ENCODE peak calls at places on chromosomes 3 and 15, in nine cellular contexts. M is cardiac muscle cell; E is CD4-positive, alpha-beta memory T cell; L is ovary; J is NT2/D1; V is adrenal gland; Y is uterus; X is left lung; B is CD8-positive, alpha-beta memory T cell. Z is an unnamed sample.

GRCh38 chr3:27827041-27827440 is 104.9 kb upstream of the EOMES start:
- DNase-seq in M (no peak), E (no peak), L (no peak), J (no peak), V (no peak), Y (no peak), X (no peak), B (no peak), Z (no peak)

GRCh38 chr15:26870346-26870745 is 3.5 kb downstream of the GABRA5 start:
- DNase-seq in M (no peak), E (no peak), L (no peak), J (no peak), V (no peak), Y (no peak), X (no peak), B (no peak), Z (no peak)

GRCh38 chr3:16252243-16252978 is 12.3 kb downstream of the DPH3 start:
- DNase-seq in M (no peak), E (no peak), L (no peak), J (no peak), V (no peak), Y (no peak), X (no peak), B (no peak), Z (no peak)

GRCh38 chr3:58009026-58009748 is 965 bp downstream of the FLNB start:
- DNase-seq in M (no peak), E (peak; percentile 21), L (peak; percentile 42), J (no peak), V (no peak), Y (no peak), X (peak; percentile 87), B (peak; percentile 48), Z (peak; percentile 14)

GRCh38 chr15:100355342-100355741 is 13.6 kb upstream of the ADAMTS17 start:
- DNase-seq in M (no peak), E (no peak), L (no peak), J (no peak), V (no peak), Y (no peak), X (no peak), B (no peak), Z (no peak)

GRCh38 chr3:116579843-116580242 is 129.7 kb upstream of the TUSC7 start:
- DNase-seq in M (peak; percentile 3), E (no peak), L (no peak), J (peak; percentile 9), V (no peak), Y (no peak), X (no peak), B (no peak), Z (no peak)

GRCh38 chr3:170205302-170205701 is 16.9 kb upstream of the PRKCI start:
- DNase-seq in M (no peak), E (no peak), L (no peak), J (no peak), V (no peak), Y (no peak), X (no peak), B (no peak), Z (no peak)

GRCh38 chr3:134655706-134656105 is 4.9 kb upstream of the KY start:
- DNase-seq in M (no peak), E (no peak), L (no peak), J (no peak), V (peak; percentile 30), Y (no peak), X (no peak), B (no peak), Z (no peak)

GRCh38 chr3:184737063-184737462 is 25.2 kb upstream of the MAGEF1 start:
- DNase-seq in M (no peak), E (no peak), L (no peak), J (no peak), V (peak; percentile 36), Y (no peak), X (no peak), B (no peak), Z (no peak)

GRCh38 chr3:8776406-8776805 is 7.0 kb upstream of the OXTR start:
- DNase-seq in M (peak; percentile 75), E (no peak), L (no peak), J (no peak), V (no peak), Y (no peak), X (no peak), B (no peak), Z (no peak)

GRCh38 chr3:6264036-6264435 is 596.9 kb upstream of the GRM7 start:
- DNase-seq in M (no peak), E (no peak), L (no peak), J (no peak), V (no peak), Y (no peak), X (no peak), B (no peak), Z (no peak)

GRCh38 chr3:173584834-173585831 is 187.6 kb downstream of the NLGN1 start:
- DNase-seq in M (peak; percentile 47), E (no peak), L (peak; percentile 26), J (peak; percentile 57), V (peak; percentile 56), Y (no peak), X (no peak), B (no peak), Z (no peak)

GRCh38 chr15:45549831-45550230 is 27.3 kb upstream of the SLC30A4 start:
- DNase-seq in M (no peak), E (no peak), L (no peak), J (no peak), V (no peak), Y (no peak), X (no peak), B (no peak), Z (no peak)

GRCh38 chr3:178558637-178559036 is 22.4 kb downstream of the KCNMB2 start:
- DNase-seq in M (no peak), E (no peak), L (no peak), J (no peak), V (no peak), Y (no peak), X (peak; percentile 12), B (no peak), Z (no peak)

DNA sequence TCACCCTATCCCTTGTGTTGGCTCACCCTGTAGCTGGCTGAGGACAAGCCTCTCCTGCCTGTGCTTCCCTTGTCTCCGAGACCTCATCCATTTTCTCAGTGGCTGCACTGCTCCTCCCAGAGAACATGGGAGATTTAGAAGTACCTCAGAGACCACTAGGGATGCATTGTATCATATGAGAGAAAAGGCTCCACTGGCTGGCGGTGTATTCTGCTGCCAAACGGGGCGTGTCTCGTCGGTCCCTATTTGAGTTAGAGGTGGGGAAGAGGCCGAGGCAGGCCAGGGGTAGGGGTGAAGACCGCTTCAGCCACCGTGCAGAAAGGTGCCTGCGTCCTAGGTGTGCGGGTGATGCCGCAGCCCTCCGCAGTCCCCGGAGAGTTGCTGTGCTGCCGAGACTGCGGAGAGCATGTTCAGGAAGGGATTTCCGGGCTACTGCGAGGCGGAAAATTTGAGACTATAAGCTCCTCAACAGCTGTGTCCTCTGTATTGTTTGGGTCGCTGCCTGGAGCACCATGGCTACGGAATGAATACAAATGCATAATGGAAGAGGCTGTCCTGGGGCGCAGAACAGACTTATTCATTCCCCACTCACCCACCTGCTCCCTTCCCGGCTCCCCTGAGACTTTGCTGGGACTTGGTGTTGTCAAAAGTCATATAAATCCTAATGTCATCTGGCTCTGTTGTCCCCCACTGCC is 43.9 kb downstream of the SPSB4 start:
- DNase-seq in M (peak; percentile 73), E (no peak), L (peak; percentile 73), J (no peak), V (peak; percentile 76), Y (peak; percentile 63), X (no peak), B (no peak), Z (no peak)
- H3K4me3 ChIP-seq in M (no peak overlapping the region), E (no peak overlapping the region), L (no peak overlapping the region), J (no peak overlapping the region), V (no peak overlapping the region), Y (no peak overlapping the region), X (no peak overlapping the region), B (no peak overlapping the region), Z (no peak overlapping the region)

GRCh38 chr15:59280855-59281254 is 74.2 kb downstream of the LDHAL6B start:
- DNase-seq in M (no peak), E (no peak), L (no peak), J (no peak), V (no peak), Y (no peak), X (no peak), B (no peak), Z (no peak)
- H3K4me1 ChIP-seq in M (no peaks in the 10 kb centered on the region), E (no peaks in the 10 kb centered on the region), L (peaks cover 3% of the 10 kb centered on the region), J (peaks cover 8% of the 10 kb centered on the region), V (no peaks in the 10 kb centered on the region), Y (peaks cover 4% of the 10 kb centered on the region), X (peaks cover 3% of the 10 kb centered on the region), B (no peaks in the 10 kb centered on the region), Z (no peaks in the 10 kb centered on the region)

GRCh38 chr15:44441095-44441501 is 13.7 kb downstream of the CTDSPL2 start:
- DNase-seq in M (peak; percentile 5), E (no peak), L (no peak), J (no peak), V (no peak), Y (no peak), X (no peak), B (no peak), Z (no peak)
- H3K9me3 ChIP-seq in M (no peaks in the 10 kb centered on the region), E (no peaks in the 10 kb centered on the region), L (no peaks in the 10 kb centered on the region), J (peaks cover 6% of the 10 kb centered on the region), V (no peaks in the 10 kb centered on the region), Y (no peaks in the 10 kb centered on the region), X (no peaks in the 10 kb centered on the region), B (no peaks in the 10 kb centered on the region), Z (no peaks in the 10 kb centered on the region)

GRCh38 chr15:96354731-96355560 is 24.4 kb downstream of the NR2F2 start:
- DNase-seq in M (peak; percentile 89), E (no peak), L (peak; percentile 63), J (no peak), V (no peak), Y (peak; percentile 60), X (no peak), B (no peak), Z (no peak)
- H3K4me3 ChIP-seq in M (peak overlapping the region; percentile 23), E (no peak overlapping the region), L (peak overlapping the region; percentile 68), J (peak overlapping the region; percentile 39), V (peak overlapping the region; percentile 57), Y (peak overlapping the region; percentile 51), X (peak overlapping the region; percentile 37), B (no peak overlapping the region), Z (no peak overlapping the region)

DNA sequence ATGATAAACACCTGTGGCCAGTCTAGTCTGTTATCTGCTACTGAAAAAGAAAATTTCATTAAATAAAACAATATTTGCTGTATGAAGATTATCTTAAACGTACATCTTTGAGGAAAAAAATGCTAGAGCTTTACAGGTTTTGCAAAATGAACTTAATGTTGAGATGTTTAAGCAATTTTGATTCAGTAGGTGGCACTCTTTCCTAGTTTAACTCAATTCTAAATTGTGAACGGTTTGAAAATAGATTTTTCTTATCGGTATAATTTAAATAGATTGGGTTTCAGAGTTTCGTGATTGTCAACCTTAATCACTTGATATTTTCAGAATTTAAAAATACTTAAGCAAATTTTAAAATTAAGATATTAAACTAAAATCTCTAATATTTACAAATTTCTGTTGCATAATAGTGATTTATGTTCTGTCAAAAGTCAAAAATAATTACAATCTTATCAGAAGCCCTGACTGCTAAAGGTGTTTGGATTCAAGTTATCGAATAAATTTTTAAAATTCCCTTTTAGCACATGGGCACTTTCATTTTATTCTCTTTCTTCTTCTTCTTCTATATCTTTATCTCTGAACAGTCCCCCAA is 7.0 kb upstream of the RNF111 start:
- DNase-seq in M (peak; percentile 64), E (peak; percentile 51), L (no peak), J (no peak), V (no peak), Y (no peak), X (no peak), B (peak; percentile 37), Z (no peak)
- H3K4me1 ChIP-seq in M (no peaks in the 10 kb centered on the region), E (peaks cover 30% of the 10 kb centered on the region), L (no peaks in the 10 kb centered on the region), J (no peaks in the 10 kb centered on the region), V (no peaks in the 10 kb centered on the region), Y (no peaks in the 10 kb centered on the region), X (peaks cover 37% of the 10 kb centered on the region), B (peaks cover 26% of the 10 kb centered on the region), Z (peaks cover 20% of the 10 kb centered on the region)

GRCh38 chr3:176914764-176915163 is 282.5 kb downstream of the TBL1XR1 start:
- DNase-seq in M (peak; percentile 16), E (no peak), L (no peak), J (no peak), V (no peak), Y (no peak), X (no peak), B (no peak), Z (no peak)
- H3K9me3 ChIP-seq in M (no peaks in the 10 kb centered on the region), E (no peaks in the 10 kb centered on the region), L (no peaks in the 10 kb centered on the region), J (no peaks in the 10 kb centered on the region), V (no peaks in the 10 kb centered on the region), Y (no peaks in the 10 kb centered on the region), X (no peaks in the 10 kb centered on the region), B (no peaks in the 10 kb centered on the region), Z (no peaks in the 10 kb centered on the region)

Z was measured in naive thymus-derived CD4-positive, alpha-beta T cell.